ENCODE peak calls at places on chromosomes 11 and 22, in seven cellular contexts. L is activated T-cell treated with anti-CD3 and anti-CD28 coated beads, Interleukin-2, amount 50 U/mL, for 72 hours; C is activated CD4-positive, alpha-beta T cell treated with anti-CD3 and anti-CD28 coated beads, Interleukin-2, amount 10 ng/mL, durations not matched to agents 7 days and 5 days; J is HuH-7; M is substantia nigra; K is memory B cell; H is mucosa of gallbladder. N is an unnamed sample.

GRCh38 chr11:35524780-35525179 is 636 bp downstream of the PAMR1 start:
- DNase-seq in C (no peak), K (no peak), J (no peak), H (no peak), M (no peak), L (no peak), N (peak; percentile 75)

GRCh38 chr22:46653596-46653995 is 33.4 kb downstream of the GRAMD4 start:
- DNase-seq in C (no peak), H (no peak), L (peak; percentile 27), J (no peak), K (no peak), M (no peak), N (no peak)

GRCh38 chr11:123407124-123407995 is 22.7 kb upstream of the GRAMD1B start:
- DNase-seq in J (peak; percentile 33), L (peak; percentile 66), K (no peak), H (peak; percentile 82), C (peak; percentile 74), M (peak; percentile 24), N (peak; percentile 71)

GRCh38 chr11:62889484-62890437 is 9.1 kb downstream of the SLC3A2 start:
- DNase-seq in H (no peak), C (no peak), M (no peak), K (no peak), L (no peak), J (peak; percentile 79), N (peak; percentile 87)

GRCh38 chr22:47778160-47778658 is 1015.8 kb downstream of the TBC1D22A start:
- DNase-seq in K (no peak), C (no peak), H (no peak), L (no peak), J (no peak), M (no peak), N (no peak)

GRCh38 chr22:49883294-49883640 is 29.6 kb downstream of the ZBED4 start:
- DNase-seq in K (no peak), C (no peak), J (no peak), L (no peak), H (no peak), M (no peak), N (peak; percentile 92)

GRCh38 chr11:8023831-8024555 is 36.9 kb downstream of the EIF3F start:
- DNase-seq in M (no peak), H (peak; percentile 3), J (no peak), L (no peak), K (no peak), C (no peak), N (no peak)

GRCh38 chr11:58429273-58429672 is 1.4 kb upstream of the OR5B2 start:
- DNase-seq in L (no peak), M (no peak), C (no peak), K (no peak), J (no peak), H (no peak), N (no peak)

GRCh38 chr11:75716659-75717058 is 979 bp upstream of the MOGAT2 start:
- DNase-seq in C (no peak), K (no peak), L (no peak), H (no peak), J (no peak), M (no peak), N (no peak)

GRCh38 chr11:20125927-20126326 is 34.3 kb downstream of the DBX1 start:
- DNase-seq in C (no peak), H (no peak), M (no peak), J (no peak), K (no peak), L (no peak), N (peak; percentile 83)

GRCh38 chr11:68471360-68472340 is 11.1 kb downstream of the PPP6R3 start:
- DNase-seq in J (no peak), M (no peak), H (no peak), L (peak; percentile 64), K (no peak), C (peak; percentile 56), N (peak; percentile 96)

GRCh38 chr11:59172345-59173079 is 580 bp downstream of the DTX4 start:
- DNase-seq in K (peak; percentile 44), L (peak; percentile 31), J (peak; percentile 37), M (no peak), C (peak; percentile 21), H (peak; percentile 32), N (peak; percentile 67)

GRCh38 chr22:26169312-26170111 is at the start of gene SEZ6L:
- DNase-seq in C (no peak), J (no peak), H (no peak), K (no peak), L (no peak), M (peak; percentile 46), N (no peak)

GRCh38 chr11:116640641-116641402 is 132.0 kb downstream of the BUD13 start:
- DNase-seq in L (no peak), J (no peak), M (no peak), K (no peak), C (no peak), H (no peak), N (no peak)

GRCh38 chr11:2200536-2200935 is 28.9 kb upstream of the TH start:
- DNase-seq in H (no peak), C (no peak), L (no peak), K (no peak), M (no peak), J (no peak), N (no peak)

GRCh38 chr22:41825376-41825775 is 7.5 kb upstream of the SREBF2 start:
- DNase-seq in L (no peak), K (no peak), M (no peak), C (no peak), J (no peak), H (no peak), N (peak; percentile 88)

GRCh38 chr11:125165111-125165663 is 636 bp downstream of the PKNOX2 start:
- DNase-seq in C (no peak), L (peak; percentile 16), H (no peak), J (peak; percentile 44), K (no peak), M (no peak), N (peak; percentile 97)

GRCh38 chr11:112558691-112559090 is 298.0 kb upstream of the PLET1 start:
- DNase-seq in K (no peak), L (no peak), J (no peak), H (no peak), C (no peak), M (no peak), N (peak; percentile 74)

GRCh38 chr11:122181893-122182292 is 65.9 kb upstream of the BLID start:
- DNase-seq in J (no peak), H (no peak), M (no peak), C (no peak), L (no peak), K (no peak), N (no peak)

GRCh38 chr11:120013325-120014250 is 124.3 kb downstream of the TRIM29 start:
- DNase-seq in M (peak; percentile 65), C (no peak), K (no peak), L (peak; percentile 14), J (peak; percentile 71), H (peak; percentile 24), N (peak; percentile 93)

GRCh38 chr11:91305402-91305801 is 919.2 kb upstream of the FAT3 start:
- DNase-seq in K (no peak), C (no peak), J (no peak), H (no peak), L (no peak), M (no peak), N (no peak)

GRCh38 chr11:121596195-121597145 is 143.7 kb upstream of the SORL1-AS1 start:
- DNase-seq in M (no peak), L (no peak), H (no peak), J (no peak), K (no peak), C (no peak), N (peak; percentile 84)

GRCh38 chr22:50683994-50684371 is 11.4 kb downstream of the SHANK3 start:
- DNase-seq in H (no peak), C (no peak), K (no peak), L (no peak), J (no peak), M (no peak), N (peak; percentile 65)

GRCh38 chr11:73218106-73218829 is at the start of gene P2RY2:
- DNase-seq in L (peak; percentile 68), H (peak; percentile 64), C (peak; percentile 27), K (peak; percentile 42), M (peak; percentile 51), J (peak; percentile 86), N (peak; percentile 89)

GRCh38 chr11:111606986-111607385 is 4.7 kb downstream of the SIK2 start:
- DNase-seq in K (no peak), J (no peak), C (no peak), L (no peak), M (no peak), H (no peak), N (no peak)

GRCh38 chr11:120078397-120078796 is 59.5 kb downstream of the TRIM29 start:
- DNase-seq in J (no peak), H (no peak), C (no peak), L (no peak), K (no peak), M (no peak), N (no peak)

N was measured in osteoblast.